ENCODE peak calls at places on chromosomes 1 and 21, in ten cellular contexts. One of them, this sample, is unnamed.

GRCh38 chr1:209747580-209748262 is 8.1 kb upstream of the TRAF3IP3 start:
- DNase-seq in HTR-8/SVneo: peak; percentile 98
- DNase-seq in HCEC 1CT: peak; percentile 97
- DNase-seq in fibroblast of the conjunctiva: peak; percentile 92
- DNase-seq in NCI-H1930: peak; percentile 80
- DNase-seq in HEK293T: peak; percentile 93
- DNase-seq in G401: peak; percentile 70
- DNase-seq in A673: peak; percentile 72
- DNase-seq in hypothalamus: peak; percentile 80
- DNase-seq in colonic mucosa: peak; percentile 95
- DNase-seq in this sample: peak; percentile 77

GRCh38 chr1:72284398-72285073 is 2.2 kb upstream of the NEGR1 start:
- DNase-seq in HTR-8/SVneo: no peak
- DNase-seq in HCEC 1CT: peak; percentile 95
- DNase-seq in fibroblast of the conjunctiva: peak; percentile 76
- DNase-seq in NCI-H1930: peak; percentile 38
- DNase-seq in HEK293T: peak; percentile 55
- DNase-seq in G401: peak; percentile 85
- DNase-seq in A673: peak; percentile 90
- DNase-seq in hypothalamus: peak; percentile 63
- DNase-seq in colonic mucosa: peak; percentile 22
- DNase-seq in this sample: no peak

GRCh38 chr1:3910769-3911520 is 10.9 kb upstream of the C1orf174 start:
- DNase-seq in HTR-8/SVneo: peak; percentile 74
- DNase-seq in HCEC 1CT: no peak
- DNase-seq in fibroblast of the conjunctiva: peak; percentile 22
- DNase-seq in NCI-H1930: peak; percentile 48
- DNase-seq in HEK293T: peak; percentile 88
- DNase-seq in G401: peak; percentile 56
- DNase-seq in A673: peak; percentile 78
- DNase-seq in hypothalamus: peak; percentile 63
- DNase-seq in colonic mucosa: peak; percentile 80
- DNase-seq in this sample: peak; percentile 58

GRCh38 chr1:161440312-161440894 is 64.9 kb upstream of the FCGR2A start:
- DNase-seq in HTR-8/SVneo: peak; percentile 63
- DNase-seq in HCEC 1CT: peak; percentile 60
- DNase-seq in fibroblast of the conjunctiva: no peak
- DNase-seq in NCI-H1930: no peak
- DNase-seq in HEK293T: peak; percentile 81
- DNase-seq in G401: peak; percentile 18
- DNase-seq in A673: peak; percentile 80
- DNase-seq in hypothalamus: no peak
- DNase-seq in colonic mucosa: peak; percentile 68
- DNase-seq in this sample: peak; percentile 79

GRCh38 chr1:42815938-42816599 is 853 bp upstream of the ERMAP start:
- DNase-seq in HTR-8/SVneo: no peak
- DNase-seq in HCEC 1CT: no peak
- DNase-seq in fibroblast of the conjunctiva: no peak
- DNase-seq in NCI-H1930: no peak
- DNase-seq in HEK293T: no peak
- DNase-seq in G401: no peak
- DNase-seq in A673: peak; percentile 11
- DNase-seq in hypothalamus: no peak
- DNase-seq in colonic mucosa: no peak
- DNase-seq in this sample: no peak

GRCh38 chr21:45080639-45081414 is 6.4 kb downstream of the ADARB1 start:
- DNase-seq in HTR-8/SVneo: no peak
- DNase-seq in HCEC 1CT: peak; percentile 61
- DNase-seq in fibroblast of the conjunctiva: no peak
- DNase-seq in NCI-H1930: no peak
- DNase-seq in HEK293T: no peak
- DNase-seq in G401: no peak
- DNase-seq in A673: peak; percentile 17
- DNase-seq in hypothalamus: no peak
- DNase-seq in colonic mucosa: no peak
- DNase-seq in this sample: no peak

GRCh38 chr1:201530741-201531521 is 8.0 kb upstream of the NAV1 start:
- DNase-seq in HTR-8/SVneo: peak; percentile 84
- DNase-seq in HCEC 1CT: peak; percentile 75
- DNase-seq in fibroblast of the conjunctiva: peak; percentile 86
- DNase-seq in NCI-H1930: peak; percentile 54
- DNase-seq in HEK293T: peak; percentile 90
- DNase-seq in G401: peak; percentile 51
- DNase-seq in A673: peak; percentile 91
- DNase-seq in hypothalamus: peak; percentile 84
- DNase-seq in colonic mucosa: peak; percentile 79
- DNase-seq in this sample: peak; percentile 77

GRCh38 chr21:27269646-27270045 is 302.8 kb upstream of the ADAMTS5 start:
- DNase-seq in HTR-8/SVneo: peak; percentile 21
- DNase-seq in HCEC 1CT: peak; percentile 92
- DNase-seq in fibroblast of the conjunctiva: peak; percentile 67
- DNase-seq in NCI-H1930: no peak
- DNase-seq in HEK293T: no peak
- DNase-seq in G401: no peak
- DNase-seq in A673: no peak
- DNase-seq in hypothalamus: no peak
- DNase-seq in colonic mucosa: no peak
- DNase-seq in this sample: no peak

GRCh38 chr1:42732126-42732680 is 7.8 kb downstream of the CLDN19 start:
- DNase-seq in HTR-8/SVneo: no peak
- DNase-seq in HCEC 1CT: no peak
- DNase-seq in fibroblast of the conjunctiva: no peak
- DNase-seq in NCI-H1930: no peak
- DNase-seq in HEK293T: no peak
- DNase-seq in G401: no peak
- DNase-seq in A673: no peak
- DNase-seq in hypothalamus: no peak
- DNase-seq in colonic mucosa: no peak
- DNase-seq in this sample: no peak

GRCh38 chr1:39992888-39993287 is 37.9 kb downstream of the MFSD2A start:
- DNase-seq in HTR-8/SVneo: no peak
- DNase-seq in HCEC 1CT: no peak
- DNase-seq in fibroblast of the conjunctiva: no peak
- DNase-seq in NCI-H1930: no peak
- DNase-seq in HEK293T: no peak
- DNase-seq in G401: no peak
- DNase-seq in A673: no peak
- DNase-seq in hypothalamus: no peak
- DNase-seq in colonic mucosa: no peak
- DNase-seq in this sample: no peak

GRCh38 chr1:147171399-147172167 is 687 bp downstream of the PRKAB2 start:
- DNase-seq in HTR-8/SVneo: no peak
- DNase-seq in HCEC 1CT: peak; percentile 23
- DNase-seq in fibroblast of the conjunctiva: no peak
- DNase-seq in NCI-H1930: no peak
- DNase-seq in HEK293T: peak; percentile 26
- DNase-seq in G401: peak; percentile 44
- DNase-seq in A673: peak; percentile 23
- DNase-seq in hypothalamus: peak; percentile 65
- DNase-seq in colonic mucosa: no peak
- DNase-seq in this sample: no peak

GRCh38 chr1:44652445-44653106 is 21.7 kb downstream of the TMEM53 start:
- DNase-seq in HTR-8/SVneo: peak; percentile 75
- DNase-seq in HCEC 1CT: peak; percentile 49
- DNase-seq in fibroblast of the conjunctiva: peak; percentile 34
- DNase-seq in NCI-H1930: peak; percentile 69
- DNase-seq in HEK293T: peak; percentile 86
- DNase-seq in G401: peak; percentile 81
- DNase-seq in A673: peak; percentile 82
- DNase-seq in hypothalamus: peak; percentile 85
- DNase-seq in colonic mucosa: peak; percentile 80
- DNase-seq in this sample: peak; percentile 69

GRCh38 chr1:92916899-92917298 is 44.4 kb downstream of the DIPK1A start:
- DNase-seq in HTR-8/SVneo: no peak
- DNase-seq in HCEC 1CT: peak; percentile 92
- DNase-seq in fibroblast of the conjunctiva: peak; percentile 9
- DNase-seq in NCI-H1930: no peak
- DNase-seq in HEK293T: no peak
- DNase-seq in G401: no peak
- DNase-seq in A673: no peak
- DNase-seq in hypothalamus: no peak
- DNase-seq in colonic mucosa: no peak
- DNase-seq in this sample: no peak

GRCh38 chr1:78958711-78959110 is 47.8 kb downstream of the ADGRL4 start:
- DNase-seq in HTR-8/SVneo: no peak
- DNase-seq in HCEC 1CT: no peak
- DNase-seq in fibroblast of the conjunctiva: no peak
- DNase-seq in NCI-H1930: no peak
- DNase-seq in HEK293T: no peak
- DNase-seq in G401: no peak
- DNase-seq in A673: no peak
- DNase-seq in hypothalamus: no peak
- DNase-seq in colonic mucosa: no peak
- DNase-seq in this sample: no peak

GRCh38 chr1:118986291-118986838 is 1.8 kb downstream of the TBX15 start:
- DNase-seq in HTR-8/SVneo: no peak
- DNase-seq in HCEC 1CT: no peak
- DNase-seq in fibroblast of the conjunctiva: no peak
- DNase-seq in NCI-H1930: no peak
- DNase-seq in HEK293T: no peak
- DNase-seq in G401: no peak
- DNase-seq in A673: no peak
- DNase-seq in hypothalamus: no peak
- DNase-seq in colonic mucosa: no peak
- DNase-seq in this sample: no peak

GRCh38 chr1:215146252-215146975 is 63.9 kb downstream of the KCNK2 start:
- DNase-seq in HTR-8/SVneo: peak; percentile 12
- DNase-seq in HCEC 1CT: peak; percentile 54
- DNase-seq in fibroblast of the conjunctiva: peak; percentile 33
- DNase-seq in NCI-H1930: no peak
- DNase-seq in HEK293T: no peak
- DNase-seq in G401: no peak
- DNase-seq in A673: peak; percentile 42
- DNase-seq in hypothalamus: no peak
- DNase-seq in colonic mucosa: peak; percentile 20
- DNase-seq in this sample: no peak

GRCh38 chr21:33761104-33762036 is 119.1 kb downstream of the ITSN1 start:
- DNase-seq in HTR-8/SVneo: peak; percentile 92
- DNase-seq in HCEC 1CT: peak; percentile 97
- DNase-seq in fibroblast of the conjunctiva: peak; percentile 93
- DNase-seq in NCI-H1930: no peak
- DNase-seq in HEK293T: peak; percentile 72
- DNase-seq in G401: peak; percentile 68
- DNase-seq in A673: peak; percentile 83
- DNase-seq in hypothalamus: no peak
- DNase-seq in colonic mucosa: no peak
- DNase-seq in this sample: peak; percentile 15

GRCh38 chr1:192756847-192757246 is 52.0 kb upstream of the RGS2 start:
- DNase-seq in HTR-8/SVneo: no peak
- DNase-seq in HCEC 1CT: no peak
- DNase-seq in fibroblast of the conjunctiva: no peak
- DNase-seq in NCI-H1930: no peak
- DNase-seq in HEK293T: no peak
- DNase-seq in G401: no peak
- DNase-seq in A673: no peak
- DNase-seq in hypothalamus: no peak
- DNase-seq in colonic mucosa: no peak
- DNase-seq in this sample: no peak

GRCh38 chr1:24702511-24703293 is 42.5 kb upstream of the CLIC4 start:
- DNase-seq in HTR-8/SVneo: no peak
- DNase-seq in HCEC 1CT: no peak
- DNase-seq in fibroblast of the conjunctiva: no peak
- DNase-seq in NCI-H1930: no peak
- DNase-seq in HEK293T: no peak
- DNase-seq in G401: no peak
- DNase-seq in A673: no peak
- DNase-seq in hypothalamus: no peak
- DNase-seq in colonic mucosa: no peak
- DNase-seq in this sample: no peak